ENCODE peak calls at places on chromosomes 4 and X, in five cellular contexts. P, X, L, Y and B are unnamed samples.
A peak's percentile ranks its signal among the peaks of the same experiment; 100 is the strongest.

GRCh38 chr4:8255698-8256441 is 13.7 kb upstream of the HTRA3 start:
- DNase-seq in P (peak; percentile 94), Y (no peak), L (no peak), X (no peak), B (peak; percentile 7)

GRCh38 chr4:74095482-74095881 is 3.5 kb downstream of the CXCL2 start:
- DNase-seq in X (no peak), Y (no peak), P (no peak), L (no peak), B (no peak)

GRCh38 chrX:85501349-85501748 is 121.9 kb upstream of the POF1B start:
- DNase-seq in X (no peak), L (no peak), Y (no peak), P (no peak), B (no peak)

GRCh38 chrX:71144651-71145050 is at the start of gene NLGN3:
- DNase-seq in Y (no peak), L (no peak), P (no peak), X (no peak), B (no peak)

GRCh38 chr4:53098681-53099121 is 236.6 kb downstream of the RASL11B start:
- DNase-seq in Y (no peak), P (no peak), L (peak; percentile 58), X (no peak), B (peak; percentile 67)

GRCh38 chr4:129246850-129247542 is 151.0 kb downstream of the C4orf33 start:
- DNase-seq in X (no peak), P (no peak), L (no peak), Y (no peak), B (no peak)

GRCh38 chrX:38923451-38923969 is 122.3 kb downstream of the MID1IP1 start:
- DNase-seq in Y (no peak), L (no peak), P (no peak), X (no peak), B (no peak)

GRCh38 chrX:41110801-41111625 is 25.8 kb downstream of the USP9X start:
- DNase-seq in Y (no peak), L (no peak), X (no peak), P (no peak), B (peak; percentile 37)

GRCh38 chr4:87805971-87806370 is 6.6 kb downstream of the IBSP start:
- DNase-seq in Y (no peak), X (no peak), L (peak; percentile 49), P (no peak), B (no peak)

GRCh38 chrX:123849096-123849495 is 10.8 kb upstream of the XIAP start:
- DNase-seq in L (no peak), X (no peak), Y (no peak), P (no peak), B (no peak)

GRCh38 chr4:150037251-150037856 is 40.9 kb upstream of the DCLK2 start:
- DNase-seq in Y (no peak), P (no peak), X (no peak), L (no peak), B (no peak)

GRCh38 chrX:115958687-115959359 is 211.7 kb upstream of the AGTR2 start:
- DNase-seq in P (no peak), Y (no peak), X (no peak), L (peak; percentile 64), B (no peak)

GRCh38 chr4:121272526-121272925 is 108.3 kb downstream of the QRFPR start:
- DNase-seq in X (no peak), L (peak; percentile 73), Y (no peak), P (no peak), B (peak; percentile 56)

GRCh38 chr4:38322709-38323108 is 341.3 kb upstream of the KLF3 start:
- DNase-seq in X (no peak), P (no peak), L (peak; percentile 44), Y (no peak), B (peak; percentile 60)

GRCh38 chrX:41064028-41064427 is 21.2 kb upstream of the USP9X start:
- DNase-seq in L (peak; percentile 55), X (no peak), P (no peak), Y (no peak), B (no peak)

GRCh38 chrX:57918750-57919436 is 8.6 kb upstream of the ZXDA start:
- DNase-seq in P (no peak), L (peak; percentile 71), Y (no peak), X (no peak), B (no peak)

GRCh38 chr4:187171731-187172339 is 448.2 kb upstream of the FAT1 start:
- DNase-seq in P (no peak), X (no peak), L (no peak), Y (no peak), B (no peak)

GRCh38 chr4:139835006-139835405 is 169.4 kb downstream of the MGST2 start:
- DNase-seq in P (no peak), Y (no peak), X (no peak), L (no peak), B (no peak)

GRCh38 chrX:18938710-18939109 is 45.2 kb downstream of the PHKA2 start:
- DNase-seq in X (no peak), P (no peak), L (peak; percentile 80), Y (no peak), B (no peak)

GRCh38 chrX:142688256-142688655 is 337.5 kb upstream of the SPANXN4 start:
- DNase-seq in L (no peak), Y (no peak), X (no peak), P (no peak), B (no peak)

GRCh38 chr4:2788532-2789103 is 4.3 kb upstream of the SH3BP2 start:
- DNase-seq in L (no peak), Y (no peak), X (no peak), P (no peak), B (no peak)

GRCh38 chr4:36651253-36651652 is 369.8 kb downstream of the DTHD1 start:
- DNase-seq in X (no peak), P (no peak), L (no peak), Y (no peak), B (no peak)

GRCh38 chr4:137509855-137510282 is 22.4 kb downstream of the PCDH18 start:
- DNase-seq in P (no peak), X (peak; percentile 54), L (peak; percentile 29), Y (no peak), B (peak; percentile 60)

GRCh38 chr4:119039779-119040178 is 95.9 kb upstream of the MYOZ2 start:
- DNase-seq in P (no peak), X (no peak), Y (no peak), L (no peak), B (no peak)
- H3K27ac ChIP-seq in P (peak overlapping the region; percentile 71), X (peak overlapping the region; percentile 99), Y (no peak overlapping the region), L (no peak overlapping the region), B (no peak overlapping the region)

DNA sequence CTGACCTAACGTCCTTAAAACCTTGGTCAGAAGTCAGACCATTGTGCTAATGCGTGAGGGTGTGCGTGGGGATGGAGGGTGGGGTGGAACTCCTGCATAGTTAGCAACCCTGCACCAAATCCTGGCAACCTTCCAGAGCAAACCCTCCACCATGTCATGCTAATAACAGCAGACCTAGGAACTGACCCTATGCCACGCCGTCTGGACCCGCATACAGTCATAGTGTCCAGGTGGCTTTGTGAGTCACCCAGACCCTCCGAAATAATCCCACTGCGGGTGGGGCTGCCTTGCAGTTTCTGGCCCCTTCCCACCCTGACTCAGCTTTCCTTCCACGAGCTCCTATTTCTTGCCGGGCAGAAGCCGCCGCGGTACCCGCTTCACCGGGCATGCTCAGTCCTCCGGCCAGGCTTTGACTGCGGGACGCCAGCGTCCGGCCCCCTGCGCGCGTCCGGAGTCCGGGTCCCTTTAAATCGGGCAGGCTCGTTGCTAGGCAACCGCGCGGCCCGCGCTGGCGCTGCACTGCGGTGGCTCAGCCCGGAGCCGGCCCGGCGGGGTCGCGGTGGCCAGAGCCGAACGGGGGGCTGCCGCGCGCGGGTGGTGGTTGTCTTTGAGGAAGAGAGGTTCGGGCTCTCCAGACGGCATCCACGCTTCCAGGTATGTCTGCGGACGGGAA is at the start of gene CCDC160:
- DNase-seq in X (peak; percentile 14), Y (no peak), P (no peak), L (peak; percentile 51), B (peak; percentile 8)
- H3K4me3 ChIP-seq in X (peak within 1 kb of the TSS; percentile 31), Y (no peak within 1 kb of the TSS), P (peak within 1 kb of the TSS; percentile 53), L (peak within 1 kb of the TSS; percentile 74), B (peak within 1 kb of the TSS; percentile 54)

DNA sequence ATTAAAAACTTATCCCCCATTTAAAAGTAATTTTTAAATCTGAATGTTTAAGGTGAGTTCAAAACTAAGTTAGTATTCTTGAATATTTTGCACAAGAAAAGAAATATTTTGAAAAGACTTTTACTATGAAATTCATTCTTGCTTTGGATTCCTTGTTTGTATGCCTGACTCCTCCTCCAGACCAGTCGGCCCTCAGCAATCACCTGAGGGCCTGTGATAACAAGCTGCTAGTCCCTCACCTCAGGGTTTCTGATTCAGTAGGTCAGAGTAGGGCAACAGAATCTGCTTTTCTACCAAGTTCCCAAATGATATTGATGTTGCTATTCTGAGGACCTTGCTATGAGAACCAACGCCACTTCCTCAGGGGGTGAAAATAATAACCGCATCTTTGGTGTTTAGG is 154.7 kb downstream of the CDS1 start:
- DNase-seq in P (no peak), Y (no peak), X (no peak), L (no peak), B (no peak)
- H3K36me3 ChIP-seq in P (peaks cover 59% of the 10 kb centered on the region), Y (no peaks in the 10 kb centered on the region), X (no peaks in the 10 kb centered on the region), L (peaks cover 10% of the 10 kb centered on the region), B (peaks cover 34% of the 10 kb centered on the region)

DNA sequence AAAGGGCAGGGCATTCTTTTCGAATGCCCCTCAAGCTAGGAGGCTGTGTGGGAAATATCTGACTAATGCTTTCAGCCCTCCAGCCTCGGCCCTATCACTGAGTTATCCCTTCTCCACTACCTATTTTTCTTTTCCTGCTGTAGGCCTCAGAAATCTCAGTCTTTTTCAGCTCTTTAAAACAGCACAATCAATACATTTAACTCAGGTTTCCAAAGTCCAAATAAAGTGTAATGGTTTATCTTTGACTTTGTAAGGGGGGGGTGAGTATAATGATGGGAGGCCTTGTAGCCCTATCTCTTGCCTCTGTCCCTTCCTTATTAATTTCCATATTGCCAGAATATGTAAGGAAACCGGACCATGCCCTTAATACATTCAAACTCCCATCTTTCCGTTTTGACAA is 1.6 kb upstream of the WNK3 start:
- DNase-seq in Y (no peak), P (no peak), L (no peak), X (no peak), B (no peak)
- H3K27ac ChIP-seq in Y (no peak overlapping the region), P (no peak overlapping the region), L (no peak overlapping the region), X (no peak overlapping the region), B (no peak overlapping the region)

GRCh38 chr4:1325176-1325480 is 21.9 kb upstream of the UVSSA start:
- DNase-seq in X (no peak), L (no peak), Y (no peak), P (no peak), B (no peak)
- H3K4me3 ChIP-seq in X (no peak overlapping the region), L (no peak overlapping the region), Y (no peak overlapping the region), P (no peak overlapping the region), B (no peak overlapping the region)

DNA sequence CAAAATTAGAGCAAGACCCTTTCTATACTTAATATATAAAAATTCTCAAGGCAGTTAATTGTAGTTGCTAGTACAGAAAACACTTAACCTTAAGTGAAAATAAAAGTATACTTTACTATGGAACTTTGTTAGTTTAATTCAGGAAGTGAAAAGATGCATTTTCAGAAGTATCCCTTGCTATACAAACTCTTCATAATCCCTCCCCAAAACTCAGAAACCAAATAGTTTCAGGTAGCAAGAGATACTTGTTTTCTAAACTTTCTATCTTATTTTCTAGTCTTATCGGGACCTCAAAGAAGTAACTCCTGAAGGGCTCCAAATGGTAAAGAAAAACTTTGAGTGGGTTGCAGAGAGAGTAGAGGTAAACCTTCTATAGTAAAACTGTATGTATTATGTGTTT is 14.3 kb downstream of the PAICS start:
- DNase-seq in P (no peak), L (no peak), X (no peak), Y (no peak), B (no peak)
- H3K36me3 ChIP-seq in P (peaks cover 56% of the 10 kb centered on the region), L (peaks cover 88% of the 10 kb centered on the region), X (no peaks in the 10 kb centered on the region), Y (peaks cover 23% of the 10 kb centered on the region), B (peaks cover 48% of the 10 kb centered on the region)

GRCh38 chr4:76688737-76689078 is 209.2 kb downstream of the SOWAHB start:
- DNase-seq in Y (no peak), P (no peak), L (peak; percentile 34), X (no peak), B (no peak)
- H3K27ac ChIP-seq in Y (no peak overlapping the region), P (peak overlapping the region; percentile 47), L (peak overlapping the region; percentile 71), X (peak overlapping the region; percentile 56), B (no peak overlapping the region)